ENCODE peak calls at places on chromosomes 12 and 14, in nine cellular contexts. B, F, V, I, Y, Q, W, K and O are unnamed samples.
A peak's percentile ranks its signal among the peaks of the same experiment; 100 is the strongest.

GRCh38 chr12:116880817-116881324 is 370 bp downstream of the HRK start:
- DNase-seq in F (no peak), I (peak; percentile 18), Y (peak; percentile 38), V (peak; percentile 82), W (peak; percentile 45), K (no peak), Q (no peak), B (peak; percentile 33), O (peak; percentile 92)

GRCh38 chr14:28468191-28469151 is 298.1 kb upstream of the FOXG1 start:
- DNase-seq in I (no peak), F (no peak), V (no peak), Q (no peak), K (no peak), W (no peak), Y (no peak), B (no peak), O (peak; percentile 53)

GRCh38 chr14:92382677-92383076 is 59.7 kb downstream of the SLC24A4 start:
- DNase-seq in K (no peak), I (no peak), F (no peak), W (no peak), Q (no peak), V (no peak), B (no peak), Y (no peak), O (peak; percentile 67)

GRCh38 chr14:56555921-56556570 is 23.6 kb upstream of the TMEM260 start:
- DNase-seq in K (no peak), B (no peak), V (no peak), Q (no peak), I (peak; percentile 68), W (peak; percentile 43), F (peak; percentile 60), Y (no peak), O (no peak)

GRCh38 chr14:46661728-46662127 is 10.1 kb upstream of the RPL10L start:
- DNase-seq in W (no peak), Y (no peak), F (peak; percentile 0), V (no peak), Q (no peak), B (no peak), K (no peak), I (no peak), O (peak; percentile 74)

GRCh38 chr12:53061404-53062010 is 11.6 kb downstream of the TNS2 start:
- DNase-seq in V (peak; percentile 82), B (peak; percentile 90), K (no peak), I (no peak), Q (no peak), W (no peak), F (peak; percentile 63), Y (peak; percentile 88), O (peak; percentile 86)

GRCh38 chr14:59698793-59699192 is 122.2 kb upstream of the CCDC175 start:
- DNase-seq in F (no peak), Y (no peak), I (peak; percentile 42), V (no peak), K (no peak), W (no peak), B (no peak), Q (no peak), O (no peak)

GRCh38 chr12:109783135-109783964 is 49.8 kb downstream of the TRPV4 start:
- DNase-seq in Y (no peak), I (no peak), K (no peak), B (no peak), V (peak; percentile 69), W (no peak), Q (no peak), F (no peak), O (no peak)

GRCh38 chr12:124555168-124555928 is 12.1 kb downstream of the NCOR2 start:
- DNase-seq in K (no peak), F (no peak), Y (no peak), Q (no peak), B (no peak), I (no peak), V (peak; percentile 56), W (no peak), O (no peak)

GRCh38 chr14:54564799-54565235 is 2.1 kb upstream of the SAMD4A start:
- DNase-seq in Q (no peak), I (peak; percentile 84), Y (no peak), W (peak; percentile 87), V (no peak), K (no peak), F (no peak), B (no peak), O (no peak)

GRCh38 chr12:121538699-121539061 is 42.1 kb downstream of the KDM2B start:
- DNase-seq in Q (no peak), W (peak; percentile 29), F (peak; percentile 75), V (peak; percentile 50), B (no peak), I (no peak), K (no peak), Y (peak; percentile 62), O (peak; percentile 90)

GRCh38 chr14:68081489-68081888 is 261.9 kb downstream of the RAD51B start:
- DNase-seq in V (no peak), K (no peak), I (no peak), W (no peak), F (no peak), Q (no peak), Y (no peak), B (no peak), O (no peak)

GRCh38 chr12:52191841-52192791 is at the start of gene KRT80:
- DNase-seq in F (peak; percentile 97), I (peak; percentile 98), Y (peak; percentile 88), Q (no peak), B (peak; percentile 93), W (peak; percentile 99), V (peak; percentile 91), K (peak; percentile 92), O (no peak)

GRCh38 chr14:64722842-64723447 is 18.7 kb downstream of the PLEKHG3 start:
- DNase-seq in B (no peak), K (no peak), V (no peak), W (no peak), F (no peak), Q (no peak), I (no peak), Y (no peak), O (no peak)

DNA sequence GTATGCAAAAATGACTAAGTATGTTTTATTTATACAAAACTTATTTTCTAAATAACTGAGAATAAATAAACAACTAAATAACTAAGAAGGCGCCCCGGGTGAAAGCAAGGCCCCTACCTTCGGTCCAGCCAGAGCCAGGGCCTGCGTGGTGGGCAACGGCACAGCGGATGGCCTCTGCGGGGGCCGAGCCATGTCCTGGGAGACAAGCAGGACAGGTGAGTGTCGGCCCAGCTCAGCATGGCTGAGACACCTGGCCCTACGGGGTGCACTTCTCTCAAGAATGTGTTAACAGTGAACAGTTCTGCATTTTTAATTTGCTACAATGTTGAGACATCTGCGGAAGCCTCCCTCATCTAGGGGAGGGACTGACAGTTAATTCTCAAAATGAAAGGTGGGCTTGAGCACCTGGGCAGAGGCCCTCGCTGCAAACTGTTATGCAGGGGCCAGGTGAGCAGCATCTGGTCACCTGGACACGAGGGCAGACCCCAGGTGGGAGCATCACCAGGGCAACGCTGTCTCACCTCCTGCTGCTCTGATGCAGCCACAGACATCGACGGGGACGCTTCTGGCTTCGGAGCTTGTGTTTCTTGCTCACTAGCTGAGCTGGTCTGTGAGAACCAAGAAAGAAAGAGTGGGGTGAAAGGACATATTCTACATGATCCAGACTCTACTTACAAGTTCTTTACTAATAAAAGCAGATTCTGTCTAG is 31.8 kb downstream of the AMN start:
- DNase-seq in V (no peak), W (no peak), I (no peak), K (no peak), Q (no peak), B (no peak), F (no peak), Y (no peak), O (peak; percentile 74)
- H3K36me3 ChIP-seq in V (peaks cover 99% of the 10 kb centered on the region), W (peaks cover 77% of the 10 kb centered on the region), I (peaks cover 44% of the 10 kb centered on the region), K (peaks cover 43% of the 10 kb centered on the region), Q (no peaks in the 10 kb centered on the region), B (no peaks in the 10 kb centered on the region), F (peaks cover 22% of the 10 kb centered on the region), Y (peaks cover 15% of the 10 kb centered on the region), O (peaks cover 87% of the 10 kb centered on the region)

DNA sequence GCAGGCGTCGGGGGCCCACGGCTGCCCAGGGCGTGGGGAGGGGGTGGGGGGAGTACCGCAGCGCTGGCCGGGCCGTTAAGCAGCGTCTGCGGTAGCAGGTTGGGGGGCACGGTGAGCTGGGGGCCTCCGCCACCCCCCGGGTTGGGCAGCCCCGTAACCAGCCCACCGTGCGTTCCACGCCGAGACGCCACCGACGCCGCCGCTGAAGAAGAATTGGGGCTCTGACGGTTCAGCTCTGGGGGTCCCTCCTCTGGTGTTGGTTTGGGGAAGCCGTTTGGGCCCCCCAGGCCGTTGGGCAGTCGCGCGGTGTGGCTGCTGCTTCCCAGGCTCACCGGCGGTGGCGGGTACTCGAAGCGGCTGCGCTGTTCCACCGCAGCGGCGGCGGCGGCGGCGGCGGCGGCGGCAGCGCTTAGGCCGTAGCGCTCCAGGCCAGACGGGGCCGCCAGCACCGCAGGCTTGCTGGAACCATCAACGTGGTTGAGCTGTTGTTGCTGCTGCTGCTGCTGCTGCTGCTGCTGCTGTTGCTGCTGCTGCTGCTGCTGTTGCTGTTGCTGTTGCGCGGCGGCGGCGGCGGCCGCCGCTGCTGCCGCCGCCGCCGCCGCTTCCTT is 1.5 kb downstream of the IRF2BPL start:
- DNase-seq in I (peak; percentile 57), W (peak; percentile 54), Y (no peak), F (no peak), V (peak; percentile 89), K (no peak), B (no peak), Q (peak; percentile 74), O (peak; percentile 74)
- TF ChIP-seq CTCF in I (no peak), W (peak; percentile 5), Y (no peak), F (no peak), V (no peak), K (no peak), B (no peak), Q (no peak), O (no peak)

GRCh38 chr12:106879612-106880011 is 76.1 kb upstream of the TMEM263 start:
- DNase-seq in B (no peak), I (no peak), V (no peak), Y (no peak), Q (no peak), F (no peak), K (no peak), W (no peak), O (no peak)

GRCh38 chr12:106885546-106886249 is 70.0 kb upstream of the TMEM263 start:
- DNase-seq in B (no peak), W (no peak), K (no peak), F (no peak), Q (no peak), Y (no peak), I (no peak), V (no peak), O (no peak)

GRCh38 chr12:106886921-106887320 is 68.8 kb upstream of the TMEM263 start:
- DNase-seq in W (peak; percentile 62), B (no peak), K (no peak), Q (no peak), V (no peak), F (no peak), Y (no peak), I (no peak), O (no peak)

GRCh38 chr12:106885026-106885425 is 70.7 kb upstream of the TMEM263 start:
- DNase-seq in W (no peak), Y (no peak), F (no peak), Q (no peak), B (no peak), V (no peak), I (no peak), K (no peak), O (no peak)

GRCh38 chr12:106883421-106883820 is 72.3 kb upstream of the TMEM263 start:
- DNase-seq in B (no peak), I (peak; percentile 23), Q (no peak), K (no peak), Y (no peak), W (peak; percentile 80), F (no peak), V (no peak), O (no peak)
- H3K36me3 ChIP-seq in B (no peaks in the 10 kb centered on the region), I (no peaks in the 10 kb centered on the region), Q (peaks cover 3% of the 10 kb centered on the region), K (peaks cover 2% of the 10 kb centered on the region), Y (no peaks in the 10 kb centered on the region), W (peaks cover 13% of the 10 kb centered on the region), F (no peaks in the 10 kb centered on the region), V (peaks cover 37% of the 10 kb centered on the region), O (peaks cover 43% of the 10 kb centered on the region)

GRCh38 chr14:78904094-78904493 is 733.9 kb downstream of the NRXN3 start:
- DNase-seq in F (no peak), I (no peak), Y (no peak), K (no peak), Q (no peak), B (no peak), W (no peak), V (no peak), O (no peak)
- TF ChIP-seq CTCF in F (peak; percentile 13), I (no peak), Y (no peak), K (no peak), Q (no peak), B (no peak), W (no peak), V (no peak), O (peak; percentile 28)